ENCODE peak calls at places on chromosomes 7 and 10, in four cellular contexts. K, Q, H and A are unnamed samples. For H3K9me3 and H3K4me1, the result is how much of the 10 kb centered on the place peaks cover.

GRCh38 chr7:134783294-134784069 is 4.0 kb downstream of the CALD1 start:
- DNase-seq in K (no peak), Q (no peak), H (no peak), A (no peak)

GRCh38 chr7:127943541-127944521 is 87.4 kb downstream of the LRRC4 start:
- DNase-seq in Q (no peak), H (no peak), K (no peak), A (no peak)

GRCh38 chr7:100493476-100494264 is 9.9 kb downstream of the NYAP1 start:
- DNase-seq in Q (peak), K (no peak), H (peak), A (no peak)

GRCh38 chr10:36606234-36606839 is 519.1 kb upstream of the ANKRD30A start:
- DNase-seq in K (no peak), Q (no peak), H (no peak), A (no peak)

GRCh38 chr7:11206131-11206921 is 232.7 kb downstream of the PHF14 start:
- DNase-seq in K (no peak), H (no peak), Q (no peak), A (no peak)

GRCh38 chr10:16732376-16732775 is 84.8 kb downstream of the RSU1 start:
- DNase-seq in H (no peak), Q (no peak), K (no peak), A (no peak)

GRCh38 chr10:83769421-83769820 is 369.9 kb upstream of the GHITM start:
- DNase-seq in K (no peak), H (no peak), Q (no peak), A (no peak)

GRCh38 chr10:4473977-4474376 is 352.0 kb upstream of the AKR1E2 start:
- DNase-seq in Q (no peak), K (no peak), H (no peak), A (no peak)

GRCh38 chr10:101066146-101066889 is 4.5 kb downstream of the KAZALD1 start:
- DNase-seq in K (peak), Q (peak), H (peak), A (no peak)

GRCh38 chr7:131521651-131522163 is 34.7 kb downstream of the PODXL start:
- DNase-seq in H (no peak), K (no peak), Q (no peak), A (no peak)

GRCh38 chr10:598415-599170 is 90.9 kb downstream of the DIP2C start:
- DNase-seq in H (no peak), Q (no peak), K (no peak), A (peak)

GRCh38 chr10:26138613-26139012 is 78.0 kb upstream of the GAD2 start:
- DNase-seq in Q (no peak), H (no peak), K (no peak), A (no peak)

GRCh38 chr7:46554688-46555422 is 633.8 kb upstream of the IGFBP3 start:
- DNase-seq in Q (no peak), K (no peak), H (no peak), A (no peak)

GRCh38 chr10:128191847-128192246 is 65.6 kb upstream of the MKI67 start:
- DNase-seq in H (no peak), K (no peak), Q (no peak), A (no peak)
- H3K9me3 ChIP-seq in H (under half), K (under half), Q (under half), A (under half)

DNA sequence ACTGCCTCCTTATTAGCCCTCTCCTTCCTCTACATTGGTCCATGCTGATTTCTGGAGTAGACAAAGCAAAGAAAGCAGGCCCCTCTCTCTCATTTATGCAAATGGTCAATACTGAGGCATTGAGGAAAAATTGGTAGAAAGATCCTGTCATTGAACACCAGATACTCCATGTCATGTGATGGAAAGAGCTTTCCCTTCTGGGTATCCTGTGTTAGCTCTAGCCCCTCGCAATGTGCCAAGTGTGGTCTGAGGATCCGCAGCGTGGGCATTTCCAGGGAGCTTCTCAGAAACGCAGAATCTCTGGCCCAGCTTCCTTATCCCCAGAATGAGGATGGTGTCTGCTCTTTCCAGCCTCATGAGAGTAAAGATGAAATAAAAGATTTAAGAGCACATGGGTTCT is 159.1 kb downstream of the CREB5 start:
- DNase-seq in Q (no peak), K (no peak), H (no peak), A (no peak)
- H3K4me1 ChIP-seq in Q (under half), K (under half), H (under half), A (under half)

GRCh38 chr10:46517541-46517940 is 38.9 kb downstream of the GPRIN2 start:
- DNase-seq in K (no peak), H (no peak), Q (no peak), A (no peak)

GRCh38 chr10:46516660-46517416 is 39.6 kb downstream of the GPRIN2 start:
- DNase-seq in K (no peak), Q (no peak), H (no peak), A (no peak)

GRCh38 chr10:46514899-46515298 is 41.6 kb downstream of the GPRIN2 start:
- DNase-seq in H (no peak), K (no peak), Q (no peak), A (no peak)

GRCh38 chr10:46515402-46516192 is 40.9 kb downstream of the GPRIN2 start:
- DNase-seq in K (no peak), H (no peak), Q (no peak), A (no peak)

DNA sequence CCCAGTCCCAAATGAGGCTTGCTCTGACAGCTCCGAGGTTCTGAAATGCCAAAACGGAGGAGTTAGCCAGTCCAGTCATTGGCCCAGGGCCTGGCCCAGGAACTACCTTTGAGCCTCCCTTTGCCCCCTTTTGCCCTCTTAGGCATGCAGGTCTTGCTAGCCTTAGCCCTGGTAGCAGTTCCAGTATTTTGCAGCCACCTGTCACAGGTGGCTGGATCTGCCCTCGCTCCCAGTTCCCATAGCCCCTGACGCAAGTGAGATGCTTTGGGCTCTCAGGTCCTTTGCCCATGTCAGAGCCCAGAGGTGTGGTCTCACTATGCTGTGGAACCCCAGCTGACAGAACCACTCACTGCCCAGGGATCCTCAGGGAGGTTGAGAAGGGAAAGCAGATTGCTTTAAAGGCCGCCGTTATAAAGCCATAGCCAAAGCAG is 42.0 kb downstream of the GPRIN2 start:
- DNase-seq in H (no peak), Q (no peak), K (no peak), A (no peak)
- TF ChIP-seq ZNF274 in H (no peak), Q (no peak), K (no peak), A (no peak)

GRCh38 chr10:132225073-132225848 is 38.5 kb downstream of the DPYSL4 start:
- DNase-seq in Q (no peak), K (no peak), H (no peak), A (no peak)
- H3K9me3 ChIP-seq in Q (under half), K (under half), H (under half), A (under half)

GRCh38 chr7:130070900-130071622 is 727 bp downstream of the KLHDC10 start:
- DNase-seq in Q (no peak), K (no peak), H (no peak), A (no peak)

GRCh38 chr7:130069978-130070899 is at the start of gene KLHDC10:
- DNase-seq in Q (peak), H (peak), K (peak), A (peak)

GRCh38 chr7:130069179-130069977 is 956 bp upstream of the KLHDC10 start:
- DNase-seq in K (no peak), H (peak), Q (no peak), A (no peak)

DNA sequence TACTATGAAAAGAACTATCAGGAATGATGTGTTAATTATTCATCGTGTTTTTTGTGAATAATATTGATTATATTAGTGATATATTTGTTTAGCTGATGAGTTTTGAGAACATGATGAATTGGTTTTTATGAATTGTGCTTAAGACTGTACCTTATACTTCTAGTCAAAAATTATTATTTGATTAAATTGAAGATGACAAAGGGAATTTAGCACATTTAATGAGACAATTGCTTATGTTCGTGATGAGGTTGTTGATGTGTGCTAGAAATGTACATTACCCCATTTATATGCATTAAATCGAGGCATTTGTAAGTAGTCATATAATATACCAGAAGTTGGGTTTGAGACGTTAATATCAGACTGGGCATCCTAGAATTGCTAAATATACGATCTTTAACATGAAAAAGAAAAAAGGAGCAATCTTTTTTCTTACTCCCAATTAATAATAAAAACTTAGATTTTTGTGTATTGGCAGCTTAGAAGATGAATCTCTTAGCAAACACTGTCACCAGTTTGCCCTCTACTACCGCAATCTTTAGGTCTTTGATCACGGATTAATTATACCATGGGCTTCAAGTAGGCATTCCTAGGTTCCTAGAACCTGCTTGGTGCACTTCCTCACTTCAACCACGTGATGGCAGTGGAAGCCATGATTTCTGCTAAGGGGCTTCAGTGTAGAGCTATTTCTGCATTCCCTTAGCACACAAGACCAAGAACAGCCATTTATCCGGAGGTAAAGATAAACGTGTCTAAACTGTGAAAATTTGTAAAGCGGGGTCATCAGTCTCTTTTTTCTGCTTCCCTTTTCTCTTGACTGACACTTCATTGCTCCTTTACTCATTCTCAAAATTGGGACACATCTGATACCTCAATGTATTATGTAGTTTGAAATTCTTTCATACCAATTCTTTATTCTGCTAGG is 1.6 kb downstream of the KLHDC10 start:
- DNase-seq in H (peak), K (peak), Q (peak), A (peak)
- H3K4me1 ChIP-seq in H (under half), K (under half), Q (under half), A (under half)